ENCODE peak calls at places on chromosomes 2 and 18, in five cellular contexts. J, G, W, O and B are unnamed samples.

GRCh38 chr2:138445227-138445626 is 56.3 kb upstream of the SPOPL start:
- DNase-seq in W (no peak), G (no peak), O (no peak), J (no peak), B (no peak)

GRCh38 chr18:11887305-11888262 is 20.5 kb downstream of the MPPE1 start:
- DNase-seq in W (no peak), O (peak), J (no peak), G (no peak), B (no peak)

GRCh38 chr2:133812826-133813617 is 244.8 kb upstream of the NCKAP5 start:
- DNase-seq in G (no peak), O (peak), J (no peak), W (no peak), B (no peak)

GRCh38 chr2:199115169-199115568 is 342.6 kb downstream of the SATB2 start:
- DNase-seq in W (no peak), G (no peak), O (no peak), J (no peak), B (no peak)

GRCh38 chr2:181393472-181393871 is 63.7 kb upstream of the ITGA4 start:
- DNase-seq in G (no peak), O (peak), J (no peak), W (peak), B (no peak)

GRCh38 chr2:85400951-85401805 is 9.0 kb downstream of the CAPG start:
- DNase-seq in W (no peak), G (no peak), O (no peak), J (no peak), B (no peak)

GRCh38 chr18:21599585-21600525 is 649 bp downstream of the ESCO1 start:
- DNase-seq in J (peak), G (no peak), O (no peak), W (peak), B (no peak)

GRCh38 chr18:38900445-38900844 is 1334.8 kb upstream of the CELF4 start:
- DNase-seq in G (no peak), J (no peak), O (peak), W (no peak), B (no peak)

GRCh38 chr2:144596074-144596871 is 76.4 kb upstream of the ZEB2 start:
- DNase-seq in W (no peak), O (peak), G (no peak), J (no peak), B (peak)

GRCh38 chr18:48841381-48842258 is 109.1 kb downstream of the SMAD7 start:
- DNase-seq in G (peak), W (no peak), O (no peak), J (no peak), B (no peak)

GRCh38 chr2:20494246-20494645 is 47.4 kb downstream of the RHOB start:
- DNase-seq in J (no peak), W (no peak), O (no peak), G (no peak), B (no peak)

GRCh38 chr18:70329076-70329475 is 40.2 kb downstream of the SOCS6 start:
- DNase-seq in W (no peak), G (no peak), O (no peak), J (no peak), B (no peak)

GRCh38 chr2:64485961-64486360 is 32.0 kb downstream of the LGALSL start:
- DNase-seq in W (peak), O (peak), G (peak), J (no peak), B (no peak)

GRCh38 chr18:8063733-8064132 is 496.6 kb downstream of the PTPRM start:
- DNase-seq in G (no peak), O (peak), W (no peak), J (no peak), B (no peak)

GRCh38 chr18:59502222-59502898 is 143.3 kb upstream of the LMAN1 start:
- DNase-seq in J (no peak), O (peak), W (no peak), G (peak), B (no peak)

GRCh38 chr2:202032841-202033316 is 776 bp upstream of the FZD7 start:
- DNase-seq in W (no peak), G (peak), J (peak), O (peak), B (peak)

GRCh38 chr2:151972176-151973012 is 126.5 kb downstream of the CACNB4 start:
- DNase-seq in G (no peak), W (no peak), J (no peak), O (no peak), B (no peak)

GRCh38 chr2:239147376-239147775 is 253.4 kb downstream of the HDAC4 start:
- DNase-seq in W (no peak), G (no peak), J (no peak), O (no peak), B (no peak)

GRCh38 chr18:47756364-47757016 is 174.0 kb downstream of the SMAD2 start:
- DNase-seq in W (peak), O (peak), J (peak), G (peak), B (peak)

GRCh38 chr2:29022455-29023128 is 41.5 kb downstream of the TOGARAM2 start:
- DNase-seq in J (no peak), W (no peak), G (no peak), O (no peak), B (no peak)

GRCh38 chr2:117832905-117833613 is 18.6 kb downstream of the DDX18 start:
- DNase-seq in W (no peak), O (peak), G (no peak), J (no peak), B (no peak)

GRCh38 chr2:160869411-160869810 is 290.8 kb upstream of the TANK start:
- DNase-seq in W (no peak), O (peak), J (no peak), G (no peak), B (no peak)

GRCh38 chr2:11738589-11739436 is 7.6 kb upstream of the LPIN1 start:
- DNase-seq in O (no peak), G (peak), J (no peak), W (peak), B (no peak)

GRCh38 chr2:233003658-233004555 is 9.1 kb downstream of the NGEF start:
- DNase-seq in O (no peak), J (no peak), W (no peak), G (no peak), B (no peak)

GRCh38 chr2:238103465-238104070 is 3.4 kb downstream of the ESPNL start:
- DNase-seq in J (no peak), W (no peak), G (no peak), O (no peak), B (no peak)

GRCh38 chr18:26057208-26057821 is 33.1 kb downstream of the SS18 start:
- DNase-seq in G (peak), W (no peak), O (no peak), J (no peak), B (no peak)